ENCODE peak calls at places on chromosomes 16 and 17, in four cellular contexts. B, Z, U and X are unnamed samples. For H3K36me3, the result is how much of the 10 kb centered on the place peaks cover.

GRCh38 chr16:78372302-78372701 is 272.8 kb downstream of the WWOX start:
- DNase-seq in B (no peak), Z (no peak), U (no peak), X (no peak)

GRCh38 chr17:39701012-39701783 is 1.3 kb downstream of the ERBB2 start:
- DNase-seq in U (no peak), Z (no peak), B (no peak), X (no peak)

GRCh38 chr17:9824094-9824493 is 1.6 kb upstream of the GLP2R start:
- DNase-seq in B (no peak), U (no peak), Z (no peak), X (no peak)

GRCh38 chr16:63188076-63188771 is 1152.0 kb upstream of the CDH8 start:
- DNase-seq in Z (no peak), U (no peak), B (no peak), X (no peak)

GRCh38 chr17:75152523-75152922 is 1.8 kb downstream of the JPT1 start:
- DNase-seq in Z (no peak), B (no peak), U (no peak), X (no peak)

GRCh38 chr17:57911834-57912673 is 43.2 kb downstream of the CUEDC1 start:
- DNase-seq in B (no peak), Z (peak), U (peak), X (peak)

GRCh38 chr16:85105475-85105874 is 6.8 kb downstream of the CIBAR2 start:
- DNase-seq in B (no peak), U (no peak), Z (no peak), X (no peak)

GRCh38 chr17:15354256-15354655 is 12.9 kb upstream of the TEKT3 start:
- DNase-seq in U (no peak), B (no peak), Z (no peak), X (no peak)

GRCh38 chr16:88761143-88761534 is 23.9 kb downstream of the PIEZO1 start:
- DNase-seq in Z (no peak), B (no peak), U (no peak), X (no peak)

GRCh38 chr16:68069511-68070248 is 15.5 kb upstream of the NFATC3 start:
- DNase-seq in B (no peak), U (peak), Z (peak), X (no peak)

GRCh38 chr17:41873559-41874292 is 8.5 kb upstream of the KLHL11 start:
- DNase-seq in U (peak), Z (no peak), B (no peak), X (no peak)
- H3K36me3 ChIP-seq in U (under half), Z (half or more), B (half or more), X (under half)

GRCh38 chr16:54303613-54304012 is 17.0 kb upstream of the IRX3 start:
- DNase-seq in B (no peak), Z (no peak), U (no peak), X (no peak)
- H3K27ac ChIP-seq in B (no peak), Z (no peak), U (no peak), X (no peak)

GRCh38 chr16:89873109-89873821 is at the start of gene TCF25:
- DNase-seq in Z (peak), B (no peak), U (peak), X (peak)
- TF ChIP-seq POLR2A in Z (peak), B (no peak), U (peak), X (peak)

GRCh38 chr16:30720694-30721093 is 21.7 kb downstream of the SRCAP start:
- DNase-seq in B (no peak), Z (no peak), U (no peak), X (no peak)
- H3K36me3 ChIP-seq in B (half or more), Z (half or more), U (under half), X (under half)

GRCh38 chr16:27195941-27196595 is 7.3 kb upstream of the KDM8 start:
- DNase-seq in B (no peak), Z (no peak), U (no peak), X (no peak)

GRCh38 chr16:27197004-27197403 is 6.3 kb upstream of the KDM8 start:
- DNase-seq in Z (no peak), U (no peak), B (no peak), X (no peak)

GRCh38 chr16:27198451-27199234 is 4.7 kb upstream of the KDM8 start:
- DNase-seq in B (no peak), U (no peak), Z (no peak), X (no peak)

GRCh38 chr16:27199747-27200146 is 3.6 kb upstream of the KDM8 start:
- DNase-seq in B (no peak), Z (no peak), U (no peak), X (no peak)

GRCh38 chr16:27199235-27199586 is 4.1 kb upstream of the KDM8 start:
- DNase-seq in Z (no peak), B (no peak), U (no peak), X (no peak)
- H3K27ac ChIP-seq in Z (no peak), B (no peak), U (no peak), X (no peak)

GRCh38 chr17:43545383-43545632 is 832 bp downstream of the ETV4 start:
- DNase-seq in U (no peak), B (no peak), Z (no peak), X (no peak)
- TF ChIP-seq POLR2A in U (no peak), B (no peak), Z (no peak), X (no peak)

GRCh38 chr17:51260960-51261958 is 913 bp downstream of the UTP18 start:
- DNase-seq in U (peak), Z (peak), B (no peak), X (peak)
- H3K36me3 ChIP-seq in U (under half), Z (under half), B (under half), X (under half)